ENCODE peak calls at places on chromosomes 3 and 15, in four cellular contexts. P, Q, N and B are unnamed samples.

GRCh38 chr3:25831578-25831977 is 41.7 kb downstream of the OXSM start:
- DNase-seq in P (no peak), Q (no peak), N (peak; percentile 37), B (no peak)

GRCh38 chr3:108345492-108346205 is 49.3 kb downstream of the HHLA2 start:
- DNase-seq in P (no peak), Q (no peak), N (peak; percentile 26), B (no peak)

GRCh38 chr3:33071946-33072345 is 25.0 kb downstream of the GLB1 start:
- DNase-seq in P (no peak), Q (no peak), N (no peak), B (no peak)

GRCh38 chr3:107062787-107063186 is 314.5 kb upstream of the CCDC54 start:
- DNase-seq in P (no peak), Q (no peak), N (no peak), B (no peak)

GRCh38 chr3:11919390-11919789 is 72.7 kb upstream of the TAMM41 start:
- DNase-seq in P (no peak), Q (no peak), N (no peak), B (no peak)

GRCh38 chr15:55846108-55846707 is 103.3 kb upstream of the PRTG start:
- DNase-seq in P (peak; percentile 57), Q (peak; percentile 12), N (no peak), B (no peak)

GRCh38 chr15:41821831-41822230 is 6.1 kb upstream of the JMJD7 start:
- DNase-seq in P (no peak), Q (no peak), N (no peak), B (no peak)

GRCh38 chr3:186209810-186210752 is 101.2 kb upstream of the ETV5 start:
- DNase-seq in P (peak; percentile 49), Q (peak; percentile 55), N (no peak), B (no peak)

GRCh38 chr15:93087825-93088199 is 1.2 kb downstream of the RGMA start:
- DNase-seq in P (peak; percentile 80), Q (peak; percentile 77), N (no peak), B (no peak)

GRCh38 chr3:48747703-48748102 is 30.7 kb upstream of the IP6K2 start:
- DNase-seq in P (no peak), Q (no peak), N (no peak), B (no peak)

GRCh38 chr3:194632211-194632982 is 822 bp downstream of the TMEM44 start:
- DNase-seq in P (peak; percentile 55), Q (peak; percentile 20), N (no peak), B (no peak)

GRCh38 chr3:197458179-197458707 is 97.5 kb downstream of the BDH1 start:
- DNase-seq in P (peak; percentile 67), Q (no peak), N (no peak), B (no peak)
- TF ChIP-seq CTCF in P (no peak), Q (no peak), N (peak; percentile 75), B (no peak)

GRCh38 chr3:176650478-176650877 is 546.8 kb downstream of the TBL1XR1 start:
- DNase-seq in P (no peak), Q (no peak), N (no peak), B (no peak)
- TF ChIP-seq CTCF in P (no peak), Q (no peak), N (no peak), B (no peak)

GRCh38 chr3:13619661-13620230 is 70.8 kb downstream of the FBLN2 start:
- DNase-seq in P (no peak), Q (no peak), N (no peak), B (no peak)
- TF ChIP-seq CTCF in P (no peak), Q (no peak), N (no peak), B (no peak)

GRCh38 chr15:60535265-60535664 is 56.3 kb upstream of the ICE2 start:
- DNase-seq in P (no peak), Q (no peak), N (no peak), B (no peak)
- TF ChIP-seq CTCF in P (no peak), Q (no peak), N (no peak), B (no peak)

GRCh38 chr3:50378024-50378423 is 18.7 kb upstream of the TMEM115 start:
- DNase-seq in P (no peak), Q (no peak), N (no peak), B (no peak)

GRCh38 chr3:50373865-50374188 is 14.5 kb upstream of the TMEM115 start:
- DNase-seq in P (no peak), Q (no peak), N (no peak), B (no peak)

GRCh38 chr3:50373146-50373864 is 14.0 kb upstream of the TMEM115 start:
- DNase-seq in P (no peak), Q (no peak), N (no peak), B (no peak)

GRCh38 chr3:50374363-50375108 is 15.2 kb upstream of the TMEM115 start:
- DNase-seq in P (no peak), Q (no peak), N (no peak), B (no peak)

DNA sequence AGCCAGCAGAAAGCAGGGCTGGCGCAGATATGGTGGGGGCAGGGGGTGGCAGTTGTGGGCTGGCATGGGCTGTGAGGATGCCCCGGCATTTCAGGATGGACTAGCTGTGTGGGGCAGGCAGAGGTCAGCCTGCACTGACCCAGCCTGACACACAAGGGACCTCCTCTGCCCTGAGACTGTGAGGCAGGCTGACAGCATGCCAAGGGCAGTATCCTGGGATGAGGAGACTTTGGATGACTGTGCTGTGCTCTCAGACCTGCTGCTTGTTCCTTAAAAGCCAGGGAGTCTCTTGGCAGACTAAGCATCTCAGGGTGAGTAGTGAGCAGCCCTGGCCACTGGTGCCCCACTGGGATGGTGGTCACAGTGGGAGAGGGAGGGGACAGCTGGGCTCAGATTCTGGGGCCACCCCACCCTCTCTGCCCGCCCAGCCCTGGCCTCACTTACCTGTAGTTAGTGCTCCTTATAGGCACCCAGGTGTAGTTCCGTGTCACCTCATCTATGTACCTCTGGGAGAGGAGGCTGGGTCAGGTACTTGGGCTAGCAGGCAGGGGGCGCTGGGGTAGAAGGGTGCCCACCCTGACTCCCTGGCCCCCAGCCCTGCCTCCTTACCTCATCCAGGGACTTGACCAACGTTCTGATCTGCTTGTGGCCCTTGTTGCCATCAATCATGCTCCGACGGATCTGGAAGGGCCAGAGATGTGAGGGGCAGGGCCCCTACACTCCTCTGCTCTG is 16.0 kb upstream of the TMEM115 start:
- DNase-seq in P (no peak), Q (no peak), N (no peak), B (no peak)
- TF ChIP-seq CTCF in P (no peak), Q (no peak), N (peak; percentile 8), B (no peak)

DNA sequence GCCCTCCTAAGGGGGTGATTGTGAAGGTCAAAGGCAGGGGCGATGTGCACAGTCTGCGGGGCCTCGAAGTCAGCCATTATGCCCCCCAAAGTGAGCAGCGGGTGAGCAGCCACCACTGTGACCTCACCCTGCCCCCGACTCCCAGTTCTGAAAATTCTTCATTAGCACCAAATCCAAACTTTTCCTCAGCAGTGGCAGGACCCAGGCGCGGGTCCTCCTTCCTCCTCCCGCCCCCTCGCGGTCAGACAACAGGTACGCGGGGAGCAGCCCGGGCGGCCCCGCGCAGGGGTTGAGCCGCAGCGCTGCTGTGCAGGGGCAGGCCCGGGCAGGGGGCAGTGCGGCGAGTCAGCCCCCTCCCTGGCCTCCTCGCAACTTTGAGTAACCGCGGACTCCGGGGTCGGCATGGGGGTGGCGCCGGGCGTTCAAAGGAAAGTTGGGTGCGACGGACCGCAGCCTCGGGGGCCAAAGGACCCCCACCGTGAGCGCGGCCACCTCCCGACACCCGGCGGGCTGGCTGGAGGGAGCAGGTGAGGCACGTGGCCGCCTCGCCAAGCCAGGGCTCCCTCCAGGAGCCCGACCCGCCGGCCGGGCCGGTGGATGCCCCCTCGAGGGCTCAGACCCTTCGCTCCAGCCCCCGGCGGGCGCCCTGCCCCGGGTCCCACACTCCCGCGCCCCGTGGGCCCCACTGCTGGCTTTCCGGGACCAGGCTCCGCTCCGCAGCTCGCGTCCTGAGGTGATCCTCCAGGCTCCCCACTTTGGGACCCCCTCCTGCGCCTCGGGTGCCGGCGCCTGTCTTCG is 49.4 kb upstream of the CCDC174 start:
- DNase-seq in P (no peak), Q (no peak), N (no peak), B (no peak)
- TF ChIP-seq CTCF in P (no peak), Q (no peak), N (no peak), B (no peak)